ENCODE peak calls at places on chromosomes 1 and 21, in eight cellular contexts. Y is RWPE1; N is Calu3; K is AG10803; E is AG09319; T is heart left ventricle; W is foreskin keratinocyte; H is CD8-positive, alpha-beta T cell. O is an unnamed sample.

GRCh38 chr1:6660415-6661049 is 35.9 kb downstream of the THAP3 start:
- DNase-seq in T (no peak), H (no peak), Y (no peak), E (no peak), K (no peak), W (no peak), N (no peak), O (no peak)

GRCh38 chr21:42263591-42264131 is 44.7 kb downstream of the ABCG1 start:
- DNase-seq in T (peak; percentile 59), E (no peak), Y (no peak), N (no peak), K (no peak), H (no peak), W (no peak), O (peak; percentile 67)

GRCh38 chr21:17726047-17726446 is 93.1 kb downstream of the C21orf91 start:
- DNase-seq in Y (peak; percentile 9), W (no peak), E (no peak), K (peak; percentile 5), N (no peak), T (no peak), H (no peak), O (no peak)

GRCh38 chr1:91278754-91279153 is 125.9 kb downstream of the HFM1 start:
- DNase-seq in Y (no peak), E (no peak), N (no peak), W (no peak), T (no peak), K (peak; percentile 22), H (no peak), O (no peak)

GRCh38 chr1:236144446-236145150 is 2.3 kb downstream of the GPR137B start:
- DNase-seq in W (no peak), H (no peak), Y (no peak), E (no peak), N (no peak), K (no peak), T (no peak), O (no peak)

GRCh38 chr21:38384675-38385074 is 113.6 kb downstream of the ERG start:
- DNase-seq in K (no peak), N (no peak), Y (no peak), E (no peak), T (no peak), H (no peak), W (no peak), O (no peak)

GRCh38 chr1:86218859-86219258 is 62.3 kb upstream of the COL24A1 start:
- DNase-seq in T (no peak), K (no peak), E (no peak), W (no peak), N (no peak), H (no peak), Y (no peak), O (no peak)

GRCh38 chr1:36889478-36889845 is 144.9 kb downstream of the GRIK3 start:
- DNase-seq in K (no peak), E (no peak), Y (no peak), T (no peak), W (no peak), N (no peak), H (no peak), O (no peak)

GRCh38 chr1:4794020-4794780 is 139.8 kb downstream of the AJAP1 start:
- DNase-seq in H (no peak), W (no peak), K (no peak), Y (no peak), T (no peak), E (no peak), N (no peak), O (no peak)

GRCh38 chr1:156602557-156602993 is 1.3 kb upstream of the GPATCH4 start:
- DNase-seq in H (no peak), E (no peak), W (peak; percentile 72), K (no peak), Y (peak; percentile 62), T (no peak), N (no peak), O (no peak)

GRCh38 chr21:46634966-46635323 is 529 bp upstream of the PRMT2 start:
- DNase-seq in K (peak; percentile 90), T (peak; percentile 69), Y (peak; percentile 69), W (peak; percentile 47), H (peak; percentile 26), N (peak; percentile 39), E (peak; percentile 52), O (peak; percentile 59)

GRCh38 chr1:73537400-73537799 is 660.6 kb downstream of the LRRIQ3 start:
- DNase-seq in K (no peak), W (no peak), H (no peak), Y (no peak), E (no peak), N (no peak), T (no peak), O (peak; percentile 36)

GRCh38 chr1:12537906-12538461 is 80.0 kb downstream of the DHRS3 start:
- DNase-seq in H (no peak), T (no peak), Y (no peak), W (no peak), N (no peak), K (no peak), E (no peak), O (no peak)

GRCh38 chr1:244836598-244836997 is 1.1 kb downstream of the COX20 start:
- DNase-seq in Y (no peak), T (no peak), W (no peak), H (no peak), E (no peak), N (no peak), K (peak; percentile 23), O (no peak)

GRCh38 chr1:244835276-244836134 is at the start of gene COX20:
- DNase-seq in N (peak; percentile 84), W (peak; percentile 69), T (peak; percentile 92), H (peak; percentile 91), E (peak; percentile 75), K (peak; percentile 89), Y (peak; percentile 83), O (peak; percentile 78)

GRCh38 chr1:244836135-244836521 is 670 bp downstream of the COX20 start:
- DNase-seq in E (no peak), H (no peak), W (peak; percentile 22), Y (peak; percentile 44), K (peak; percentile 33), N (peak; percentile 27), T (no peak), O (no peak)

GRCh38 chr1:244834596-244835275 is 722 bp upstream of the COX20 start:
- DNase-seq in W (peak; percentile 78), K (peak; percentile 92), Y (peak; percentile 79), E (peak; percentile 74), T (peak; percentile 94), N (peak; percentile 94), H (peak; percentile 83), O (peak; percentile 93)

GRCh38 chr1:244833734-244834595 is 1.5 kb upstream of the COX20 start:
- DNase-seq in Y (peak; percentile 28), H (peak; percentile 34), K (peak; percentile 74), W (peak; percentile 61), T (peak; percentile 65), N (peak; percentile 66), E (no peak), O (peak; percentile 54)
- TF ChIP-seq CTCF in Y (no peak), H (peak; percentile 57), K (peak; percentile 42), W (peak; percentile 42), T (peak; percentile 23), N (no peak), E (peak; percentile 15), O (peak; percentile 54)

DNA sequence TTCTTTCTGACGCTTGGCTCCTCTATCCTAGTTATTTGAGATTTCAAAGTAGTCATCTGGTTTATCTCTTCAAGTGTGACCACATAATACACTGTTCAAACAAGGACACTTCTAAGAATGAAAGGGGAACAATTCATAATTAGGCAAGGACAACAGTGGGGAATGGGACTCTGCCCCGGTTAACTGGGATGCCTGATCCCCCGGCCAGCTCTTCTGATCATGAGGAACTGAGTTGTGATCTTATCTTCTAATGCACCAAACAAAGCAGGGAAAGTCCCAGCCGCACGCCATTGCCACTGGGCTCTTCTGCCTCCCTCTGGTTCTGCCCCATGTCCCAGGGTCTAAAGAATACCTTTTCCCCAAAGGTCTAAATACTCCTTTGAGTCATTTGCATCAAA is 158.2 kb upstream of the IRF2BP2 start:
- DNase-seq in W (no peak), E (no peak), H (no peak), T (no peak), Y (no peak), N (no peak), K (no peak), O (no peak)
- TF ChIP-seq CTCF in W (no peak), E (no peak), H (no peak), T (no peak), Y (no peak), N (no peak), K (no peak), O (no peak)

GRCh38 chr1:226678701-226679100 is 60.4 kb downstream of the ITPKB start:
- DNase-seq in K (no peak), T (no peak), H (no peak), E (no peak), W (no peak), Y (no peak), N (no peak), O (no peak)

GRCh38 chr1:226678251-226678650 is 60.8 kb downstream of the ITPKB start:
- DNase-seq in N (no peak), T (no peak), Y (no peak), E (no peak), W (no peak), H (no peak), K (no peak), O (no peak)

GRCh38 chr1:226679303-226679702 is 59.8 kb downstream of the ITPKB start:
- DNase-seq in E (no peak), W (no peak), T (no peak), K (no peak), Y (no peak), H (no peak), N (no peak), O (no peak)

GRCh38 chr1:226680653-226681052 is 58.4 kb downstream of the ITPKB start:
- DNase-seq in E (no peak), W (no peak), H (no peak), T (no peak), K (no peak), Y (no peak), N (no peak), O (no peak)

GRCh38 chr1:226679853-226680516 is 59.1 kb downstream of the ITPKB start:
- DNase-seq in W (no peak), K (peak; percentile 70), H (peak; percentile 67), Y (peak; percentile 46), T (peak; percentile 91), N (peak; percentile 64), E (no peak), O (peak; percentile 90)
- TF ChIP-seq CTCF in W (no peak), K (no peak), H (no peak), Y (no peak), T (peak; percentile 7), N (no peak), E (no peak), O (no peak)

DNA sequence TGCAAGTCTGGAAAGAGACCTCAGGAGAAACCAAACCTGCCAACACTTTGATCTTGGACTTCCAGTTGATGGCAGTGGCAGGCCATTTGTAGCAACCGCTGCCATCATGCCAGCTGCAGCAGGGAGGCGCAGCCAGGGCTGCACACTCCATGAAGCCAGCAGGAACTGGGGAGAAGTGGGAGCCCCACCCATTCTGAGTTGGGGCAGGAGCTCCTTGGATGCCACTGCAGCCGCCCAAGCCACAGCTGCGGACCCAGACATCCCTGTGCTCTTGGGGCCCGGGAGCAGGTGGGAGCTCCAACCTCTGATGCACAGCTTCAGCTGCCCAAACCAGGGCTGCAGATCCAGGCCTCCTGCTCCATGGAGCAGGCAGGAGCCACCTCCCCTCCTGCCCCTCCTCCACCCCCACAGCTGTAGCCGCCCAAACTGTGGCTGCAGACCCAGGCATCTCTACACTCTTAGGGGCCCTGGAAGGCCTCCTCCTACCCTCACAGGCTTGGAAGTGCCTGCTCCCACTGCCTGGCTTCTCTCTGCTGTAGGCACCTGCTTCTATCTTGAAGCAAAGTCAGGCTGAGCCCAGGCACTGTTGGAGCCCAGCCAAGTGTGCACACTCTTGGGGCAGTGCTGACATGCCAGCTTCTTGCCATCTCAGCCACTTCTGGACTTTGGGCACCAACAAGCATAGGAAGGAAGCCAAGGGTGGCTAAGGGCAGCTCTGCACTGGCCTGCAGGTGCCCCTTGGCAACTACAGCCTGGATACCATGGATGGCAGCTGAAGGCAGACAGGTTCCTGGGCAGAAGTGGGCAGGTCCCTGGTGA is 20.0 kb upstream of the DISP1 start:
- DNase-seq in W (no peak), N (no peak), T (no peak), K (peak; percentile 5), H (no peak), Y (no peak), E (no peak), O (no peak)
- TF ChIP-seq CTCF in W (peak; percentile 43), N (no peak), T (no peak), K (no peak), H (no peak), Y (no peak), E (peak; percentile 35), O (no peak)

O was measured in CD14-positive monocyte.